ENCODE peak calls at places on chromosomes 13 and 19, in ten cellular contexts. P is cardiac muscle cell, K is breast epithelium, Y is GM23338, C is tibial nerve, U is fibroblast of lung, W is GM12865, L is neural progenitor cell, B is AG10803, M is tibial artery. O is an unnamed sample.

GRCh38 chr13:73767747-73768315 is 366.4 kb downstream of the KLF12 start:
- DNase-seq in Y (peak), M (no peak), P (no peak), W (peak), B (no peak), C (no peak), U (no peak), K (no peak), L (peak), O (peak)

GRCh38 chr19:31214086-31214485 is 135.2 kb downstream of the TSHZ3 start:
- DNase-seq in W (no peak), L (no peak), C (peak), U (peak), B (peak), M (peak), Y (no peak), K (peak), P (peak), O (peak)

GRCh38 chr13:72983085-72983768 is 75.6 kb upstream of the KLF5 start:
- DNase-seq in B (peak), W (no peak), K (no peak), U (peak), C (no peak), P (peak), L (no peak), Y (no peak), M (no peak), O (peak)

GRCh38 chr19:35596366-35596999 is 10.5 kb downstream of the PMIS2 start:
- DNase-seq in P (peak), W (peak), Y (peak), U (no peak), M (no peak), B (no peak), C (no peak), K (no peak), L (no peak), O (peak)

GRCh38 chr19:27734496-27735220 is 1478.3 kb downstream of the UQCRFS1 start:
- DNase-seq in C (no peak), L (no peak), K (no peak), P (no peak), B (no peak), U (no peak), M (no peak), W (no peak), Y (no peak), O (no peak)

GRCh38 chr13:98506343-98507059 is 70.4 kb downstream of the STK24 start:
- DNase-seq in C (no peak), P (no peak), U (no peak), B (no peak), Y (no peak), K (no peak), M (no peak), L (no peak), W (no peak), O (no peak)

GRCh38 chr19:22545751-22546150 is 88.4 kb upstream of the ZNF492 start:
- DNase-seq in K (peak), B (no peak), U (no peak), L (peak), W (peak), C (peak), Y (peak), M (peak), P (peak), O (peak)

GRCh38 chr13:78192721-78193120 is 274.1 kb upstream of the EDNRB start:
- DNase-seq in W (no peak), C (no peak), B (peak), Y (no peak), K (no peak), M (no peak), P (no peak), L (no peak), U (peak), O (no peak)

GRCh38 chr13:106291006-106291405 is 244.5 kb downstream of the EFNB2 start:
- DNase-seq in C (no peak), M (no peak), B (peak), K (no peak), P (peak), U (peak), W (no peak), Y (no peak), L (no peak), O (peak)

GRCh38 chr13:23428183-23428528 is 5.3 kb downstream of the SACS start:
- DNase-seq in B (no peak), Y (no peak), P (peak), W (no peak), M (no peak), L (no peak), C (no peak), U (peak), K (no peak), O (no peak)

GRCh38 chr19:5557691-5558090 is 10.1 kb downstream of the TINCR start:
- DNase-seq in P (no peak), M (no peak), Y (no peak), C (no peak), W (no peak), U (no peak), B (no peak), K (no peak), L (no peak), O (peak)

GRCh38 chr19:58304748-58305064 is 471 bp upstream of the ERVK3-1 start:
- DNase-seq in M (no peak), P (no peak), U (no peak), C (no peak), B (no peak), L (peak), W (no peak), K (no peak), Y (peak), O (no peak)

GRCh38 chr19:10286803-10287737 is at the start of gene ICAM4:
- DNase-seq in K (no peak), P (peak), B (no peak), W (peak), M (peak), Y (peak), C (no peak), U (peak), L (peak), O (no peak)

GRCh38 chr13:98622926-98623325 is 46.0 kb upstream of the STK24 start:
- DNase-seq in U (no peak), W (no peak), K (no peak), P (no peak), C (no peak), M (no peak), Y (no peak), L (no peak), B (no peak), O (no peak)

GRCh38 chr19:37055330-37055729 is 22.9 kb upstream of the ZNF420 start:
- DNase-seq in Y (no peak), W (no peak), C (no peak), M (no peak), B (no peak), U (no peak), P (no peak), K (no peak), L (no peak), O (no peak)

GRCh38 chr19:9040131-9040530 is 29.9 kb upstream of the MUC16 start:
- DNase-seq in U (no peak), K (no peak), C (no peak), Y (no peak), M (no peak), L (no peak), W (no peak), P (no peak), B (no peak), O (no peak)

GRCh38 chr19:49890349-49891311 is 6.1 kb downstream of the IL4I1 start:
- DNase-seq in U (no peak), Y (peak), L (peak), K (no peak), B (no peak), M (no peak), P (no peak), C (no peak), W (peak), O (no peak)

GRCh38 chr19:44813331-44814131 is 4.6 kb downstream of the BCAM start:
- DNase-seq in K (no peak), B (no peak), M (no peak), Y (peak), U (no peak), W (no peak), L (no peak), C (no peak), P (no peak), O (no peak)

GRCh38 chr19:4454952-4455738 is 2.4 kb downstream of the UBXN6 start:
- DNase-seq in K (no peak), B (peak), L (no peak), W (no peak), P (peak), U (peak), Y (no peak), M (peak), C (no peak), O (peak)

GRCh38 chr19:16851031-16851712 is 22.0 kb downstream of the SIN3B start:
- DNase-seq in Y (no peak), U (no peak), W (no peak), K (no peak), M (no peak), C (no peak), P (no peak), L (no peak), B (peak), O (no peak)

GRCh38 chr13:51793570-51794273 is 10.2 kb downstream of the DHRS12 start:
- DNase-seq in W (peak), L (no peak), M (no peak), Y (no peak), P (peak), U (peak), C (no peak), B (peak), K (no peak), O (peak)

GRCh38 chr13:103852036-103852435 is 785.8 kb upstream of the SLC10A2 start:
- DNase-seq in L (no peak), W (no peak), C (no peak), M (no peak), U (peak), K (no peak), P (no peak), B (no peak), Y (no peak), O (no peak)

GRCh38 chr13:24995225-24995804 is 100.6 kb upstream of the PABPC3 start:
- DNase-seq in C (peak), Y (peak), L (peak), M (peak), K (no peak), W (peak), U (peak), P (peak), B (peak), O (peak)

GRCh38 chr13:97386832-97387486 is 47.0 kb upstream of the RAP2A start:
- DNase-seq in K (no peak), B (no peak), P (peak), U (no peak), W (peak), Y (no peak), M (no peak), C (no peak), L (no peak), O (no peak)

GRCh38 chr19:37594982-37595382 is 306 bp downstream of the ZNF540 start:
- DNase-seq in Y (no peak), P (peak), W (peak), C (peak), L (no peak), B (peak), U (no peak), K (peak), M (peak), O (no peak)

GRCh38 chr13:110756268-110756667 is 42.8 kb downstream of the ING1 start:
- DNase-seq in C (no peak), P (peak), B (peak), W (no peak), U (peak), Y (peak), L (no peak), K (no peak), M (no peak), O (no peak)

GRCh38 chr13:37534181-37534580 is 64.4 kb downstream of the POSTN start:
- DNase-seq in K (no peak), C (no peak), U (peak), W (no peak), Y (no peak), M (no peak), L (no peak), P (peak), B (peak), O (peak)

GRCh38 chr19:50415661-50416033 is 3.1 kb upstream of the SPIB start:
- DNase-seq in Y (peak), W (peak), K (no peak), U (no peak), B (no peak), P (no peak), L (no peak), M (no peak), C (no peak), O (no peak)

GRCh38 chr13:52862358-52863206 is 14.1 kb upstream of the PCDH8 start:
- DNase-seq in C (no peak), U (no peak), M (no peak), L (peak), W (peak), Y (peak), B (no peak), P (peak), K (no peak), O (peak)

GRCh38 chr13:98216135-98216565 is 39.1 kb upstream of the RNF113B start:
- DNase-seq in B (peak), K (no peak), U (peak), Y (no peak), P (peak), L (no peak), W (peak), C (no peak), M (peak), O (peak)

GRCh38 chr13:60397693-60398437 is 845 bp downstream of the TDRD3 start:
- DNase-seq in L (peak), B (peak), W (peak), P (peak), M (peak), U (peak), C (peak), Y (peak), K (peak), O (peak)

GRCh38 chr19:44905437-44906160 is at the start of gene APOE:
- DNase-seq in M (no peak), Y (peak), W (no peak), L (peak), B (no peak), C (no peak), U (peak), P (peak), K (no peak), O (no peak)

GRCh38 chr13:28560612-28561011 is 65.7 kb upstream of the FLT1 start:
- DNase-seq in P (no peak), B (no peak), U (no peak), Y (no peak), M (no peak), L (no peak), K (no peak), W (no peak), C (no peak), O (no peak)

GRCh38 chr19:989381-990081 is 5.4 kb downstream of the WDR18 start:
- DNase-seq in M (no peak), U (no peak), L (no peak), Y (no peak), W (no peak), K (no peak), C (no peak), B (no peak), P (no peak), O (no peak)
- TF ChIP-seq CTCF in M (peak), U (no peak), L (peak), Y (peak), W (peak), K (no peak), C (no peak), B (peak), P (peak), O (peak)

DNA sequence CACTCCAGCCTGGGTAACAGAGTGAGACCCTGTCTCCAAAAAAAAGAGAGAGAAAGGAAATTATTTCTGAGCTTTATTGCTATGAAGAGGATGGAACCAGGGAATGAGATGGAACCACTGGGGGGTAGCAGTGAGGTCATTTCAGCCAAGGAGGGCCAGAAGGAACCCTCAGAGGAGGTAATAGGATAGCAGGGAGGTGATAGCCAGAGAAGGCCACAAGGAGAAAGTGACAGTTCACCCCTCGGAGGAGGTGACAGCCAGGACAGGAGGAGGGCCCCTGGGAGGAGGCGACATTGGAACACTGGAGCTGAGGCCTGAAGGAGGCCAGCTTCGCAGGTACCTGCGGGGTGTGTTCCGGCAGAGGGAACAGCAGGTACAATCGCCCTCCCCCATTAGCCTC is 695 bp upstream of the PGPEP1 start:
- DNase-seq in M (no peak), B (no peak), Y (peak), U (no peak), K (no peak), P (no peak), W (peak), L (peak), C (no peak), O (no peak)
- TF ChIP-seq CTCF in M (no peak), B (peak), Y (peak), U (peak), K (no peak), P (peak), W (peak), L (peak), C (no peak), O (no peak)

GRCh38 chr13:30065181-30065580 is 214.8 kb upstream of the UBL3 start:
- DNase-seq in B (no peak), Y (no peak), P (no peak), M (no peak), W (no peak), U (no peak), K (no peak), C (no peak), L (no peak), O (no peak)
- TF ChIP-seq CTCF in B (no peak), Y (no peak), P (no peak), M (no peak), W (no peak), U (no peak), K (no peak), C (no peak), L (no peak), O (no peak)

GRCh38 chr19:14113762-14114414 is 3.7 kb downstream of the PRKACA start:
- DNase-seq in L (no peak), P (no peak), C (no peak), Y (peak), M (no peak), W (peak), U (no peak), K (no peak), B (no peak), O (no peak)
- TF ChIP-seq CTCF in L (peak), P (peak), C (no peak), Y (peak), M (no peak), W (peak), U (no peak), K (no peak), B (no peak), O (peak)

DNA sequence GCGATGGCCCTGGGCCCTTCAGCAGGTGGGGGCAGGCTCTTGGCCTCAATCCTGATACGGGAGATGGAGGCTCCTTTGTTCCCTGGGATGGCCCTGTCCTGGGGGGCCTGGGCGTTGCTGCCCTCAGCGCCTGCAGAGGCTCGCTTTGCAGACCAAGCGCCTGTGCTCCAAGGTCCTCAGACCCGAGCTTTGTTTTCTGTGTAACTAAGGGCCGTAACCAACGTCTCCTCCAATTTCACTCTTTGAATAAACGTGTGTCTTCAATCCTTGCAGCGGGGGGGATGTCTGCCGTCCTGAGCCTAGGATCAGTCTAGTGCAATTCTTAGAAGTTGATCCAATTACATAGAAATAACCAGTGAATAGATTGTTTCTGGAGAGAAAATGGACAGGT is 5.2 kb downstream of the PTBP1 start:
- DNase-seq in U (peak), K (no peak), W (no peak), C (no peak), M (no peak), Y (peak), B (no peak), P (no peak), L (peak), O (no peak)
- TF ChIP-seq CTCF in U (no peak), K (no peak), W (no peak), C (no peak), M (no peak), Y (no peak), B (no peak), P (no peak), L (no peak), O (no peak)